ENCODE peak calls at places on chromosomes 16 and 17, in five cellular contexts. O is activated T-cell treated with anti-CD3 and anti-CD28 coated beads for 1 hour, D is A549, F is Right ventricle myocardium superior, V is anterior cingulate cortex. N is an unnamed sample.

GRCh38 chr17:48024149-48025039 is 13.2 kb downstream of the COPZ2 start:
- DNase-seq in O (no peak), D (peak; percentile 49), F (peak; percentile 76), V (peak; percentile 59), N (no peak)

GRCh38 chr17:60169921-60170817 is 20.4 kb downstream of the CA4 start:
- DNase-seq in O (no peak), D (no peak), F (peak; percentile 79), V (peak; percentile 34), N (no peak)

GRCh38 chr16:24504467-24505345 is 34.7 kb upstream of the RBBP6 start:
- DNase-seq in O (peak; percentile 24), D (peak; percentile 65), F (peak; percentile 50), V (peak; percentile 13), N (peak; percentile 76)

GRCh38 chr17:45144199-45145034 is 3.9 kb upstream of the HEXIM1 start:
- DNase-seq in O (no peak), D (no peak), F (peak; percentile 81), V (peak; percentile 43), N (no peak)

GRCh38 chr17:49388290-49388640 is 26.2 kb upstream of the ZNF652 start:
- DNase-seq in O (no peak), D (no peak), F (no peak), V (no peak), N (no peak)

GRCh38 chr16:648071-648785 is 937 bp upstream of the WDR90 start:
- DNase-seq in O (no peak), D (no peak), F (no peak), V (no peak), N (peak; percentile 59)

GRCh38 chr16:27318399-27319256 is 4.9 kb downstream of the IL4R start:
- DNase-seq in O (peak; percentile 17), D (no peak), F (peak; percentile 78), V (no peak), N (no peak)

GRCh38 chr16:49269231-49269630 is 12.4 kb downstream of the CBLN1 start:
- DNase-seq in O (no peak), D (no peak), F (no peak), V (no peak), N (no peak)

GRCh38 chr17:42562845-42563509 is 1.0 kb downstream of the COASY start:
- DNase-seq in O (no peak), D (no peak), F (peak; percentile 39), V (no peak), N (no peak)

GRCh38 chr16:78437352-78437968 is 338.0 kb downstream of the WWOX start:
- DNase-seq in O (peak; percentile 18), D (peak; percentile 38), F (no peak), V (no peak), N (peak; percentile 46)

GRCh38 chr17:74372426-74372825 is 5.1 kb downstream of the GPR142 start:
- DNase-seq in O (no peak), D (no peak), F (no peak), V (no peak), N (no peak)

GRCh38 chr16:51553910-51554309 is 402.8 kb upstream of the SALL1 start:
- DNase-seq in O (no peak), D (no peak), F (no peak), V (no peak), N (no peak)